ENCODE peak calls at places on chromosomes 7 and 10, in six cellular contexts. One of them, this sample, is unnamed.

GRCh38 chr7:47573758-47574472 is 8.0 kb downstream of the TNS3 start:
- DNase-seq in AG09319: peak; percentile 93
- DNase-seq in AG08395: peak; percentile 73
- DNase-seq in left ventricle myocardium superior: no peak
- DNase-seq in CD8-positive, alpha-beta memory T cell: no peak
- DNase-seq in EL: peak; percentile 95
- DNase-seq in this sample: no peak

GRCh38 chr10:72595436-72595835 is 30.4 kb downstream of the MICU1 start:
- DNase-seq in AG09319: no peak
- DNase-seq in AG08395: no peak
- DNase-seq in left ventricle myocardium superior: no peak
- DNase-seq in CD8-positive, alpha-beta memory T cell: no peak
- DNase-seq in EL: no peak
- DNase-seq in this sample: no peak

GRCh38 chr10:130769146-130770017 is 542.1 kb downstream of the TCERG1L start:
- DNase-seq in AG09319: no peak
- DNase-seq in AG08395: no peak
- DNase-seq in left ventricle myocardium superior: no peak
- DNase-seq in CD8-positive, alpha-beta memory T cell: peak; percentile 5
- DNase-seq in EL: no peak
- DNase-seq in this sample: no peak

GRCh38 chr10:72110677-72111401 is 22.5 kb upstream of the SPOCK2 start:
- DNase-seq in AG09319: no peak
- DNase-seq in AG08395: no peak
- DNase-seq in left ventricle myocardium superior: no peak
- DNase-seq in CD8-positive, alpha-beta memory T cell: no peak
- DNase-seq in EL: no peak
- DNase-seq in this sample: no peak

GRCh38 chr7:130489140-130489967 is 2.5 kb upstream of the MEST start:
- DNase-seq in AG09319: no peak
- DNase-seq in AG08395: no peak
- DNase-seq in left ventricle myocardium superior: no peak
- DNase-seq in CD8-positive, alpha-beta memory T cell: no peak
- DNase-seq in EL: peak; percentile 90
- DNase-seq in this sample: no peak

GRCh38 chr10:15703167-15703880 is 16.4 kb downstream of the ITGA8 start:
- DNase-seq in AG09319: no peak
- DNase-seq in AG08395: no peak
- DNase-seq in left ventricle myocardium superior: no peak
- DNase-seq in CD8-positive, alpha-beta memory T cell: no peak
- DNase-seq in EL: peak; percentile 24
- DNase-seq in this sample: no peak

GRCh38 chr7:87151002-87151505 is 1.2 kb upstream of the DMTF1 start:
- DNase-seq in AG09319: no peak
- DNase-seq in AG08395: no peak
- DNase-seq in left ventricle myocardium superior: no peak
- DNase-seq in CD8-positive, alpha-beta memory T cell: no peak
- DNase-seq in EL: no peak
- DNase-seq in this sample: no peak

GRCh38 chr10:44958196-44958896 is 1.3 kb upstream of the RASSF4 start:
- DNase-seq in AG09319: no peak
- DNase-seq in AG08395: peak; percentile 71
- DNase-seq in left ventricle myocardium superior: no peak
- DNase-seq in CD8-positive, alpha-beta memory T cell: no peak
- DNase-seq in EL: peak; percentile 67
- DNase-seq in this sample: peak; percentile 56

GRCh38 chr10:32004161-32004591 is 52.0 kb downstream of the KIF5B start:
- DNase-seq in AG09319: no peak
- DNase-seq in AG08395: no peak
- DNase-seq in left ventricle myocardium superior: peak; percentile 63
- DNase-seq in CD8-positive, alpha-beta memory T cell: no peak
- DNase-seq in EL: no peak
- DNase-seq in this sample: peak; percentile 32

GRCh38 chr10:108783897-108784296 is 1139.4 kb downstream of the XPNPEP1 start:
- DNase-seq in AG09319: no peak
- DNase-seq in AG08395: peak; percentile 12
- DNase-seq in left ventricle myocardium superior: no peak
- DNase-seq in CD8-positive, alpha-beta memory T cell: no peak
- DNase-seq in EL: peak; percentile 57
- DNase-seq in this sample: no peak

GRCh38 chr10:96418582-96418981 is 59.8 kb upstream of the OPALIN start:
- DNase-seq in AG09319: no peak
- DNase-seq in AG08395: no peak
- DNase-seq in left ventricle myocardium superior: no peak
- DNase-seq in CD8-positive, alpha-beta memory T cell: no peak
- DNase-seq in EL: no peak
- DNase-seq in this sample: no peak

GRCh38 chr7:17588730-17589129 is 290.3 kb downstream of the AHR start:
- DNase-seq in AG09319: no peak
- DNase-seq in AG08395: no peak
- DNase-seq in left ventricle myocardium superior: no peak
- DNase-seq in CD8-positive, alpha-beta memory T cell: no peak
- DNase-seq in EL: no peak
- DNase-seq in this sample: no peak

GRCh38 chr7:87219545-87220025 is at the start of gene TMEM243:
- DNase-seq in AG09319: peak; percentile 29
- DNase-seq in AG08395: peak; percentile 72
- DNase-seq in left ventricle myocardium superior: peak; percentile 88
- DNase-seq in CD8-positive, alpha-beta memory T cell: peak; percentile 89
- DNase-seq in EL: peak; percentile 78
- DNase-seq in this sample: peak; percentile 80

GRCh38 chr7:100169147-100169850 is 882 bp upstream of the GAL3ST4 start:
- DNase-seq in AG09319: no peak
- DNase-seq in AG08395: no peak
- DNase-seq in left ventricle myocardium superior: no peak
- DNase-seq in CD8-positive, alpha-beta memory T cell: no peak
- DNase-seq in EL: no peak
- DNase-seq in this sample: no peak

GRCh38 chr10:126533644-126534043 is 136.8 kb downstream of the C10orf90 start:
- DNase-seq in AG09319: no peak
- DNase-seq in AG08395: no peak
- DNase-seq in left ventricle myocardium superior: no peak
- DNase-seq in CD8-positive, alpha-beta memory T cell: no peak
- DNase-seq in EL: no peak
- DNase-seq in this sample: no peak

GRCh38 chr10:101704306-101704705 is 9.3 kb upstream of the FBXW4 start:
- DNase-seq in AG09319: no peak
- DNase-seq in AG08395: no peak
- DNase-seq in left ventricle myocardium superior: no peak
- DNase-seq in CD8-positive, alpha-beta memory T cell: no peak
- DNase-seq in EL: no peak
- DNase-seq in this sample: no peak

GRCh38 chr10:5543628-5544027 is 18.9 kb downstream of the CALML3 start:
- DNase-seq in AG09319: no peak
- DNase-seq in AG08395: no peak
- DNase-seq in left ventricle myocardium superior: no peak
- DNase-seq in CD8-positive, alpha-beta memory T cell: no peak
- DNase-seq in EL: peak; percentile 26
- DNase-seq in this sample: no peak

GRCh38 chr7:64625114-64626082 is 40.5 kb upstream of the ZNF107 start:
- DNase-seq in AG09319: no peak
- DNase-seq in AG08395: peak; percentile 5
- DNase-seq in left ventricle myocardium superior: no peak
- DNase-seq in CD8-positive, alpha-beta memory T cell: no peak
- DNase-seq in EL: peak; percentile 1
- DNase-seq in this sample: no peak

This sample was measured in heart right ventricle.